ENCODE peak calls at places on chromosomes 13 and 19, in nine cellular contexts. S, T, R, A, F, U, L, O and I are unnamed samples.

GRCh38 chr19:7897289-7897688 is 6.4 kb upstream of the MAP2K7 start:
- DNase-seq in S (peak; percentile 67), T (no peak), R (no peak), A (no peak), F (no peak), U (no peak), L (no peak), O (no peak), I (no peak)

GRCh38 chr13:97446448-97446847 is 12.5 kb downstream of the RAP2A start:
- DNase-seq in S (no peak), T (no peak), R (no peak), A (no peak), F (no peak), U (no peak), L (no peak), O (no peak), I (no peak)

GRCh38 chr19:1265611-1266115 is 3.5 kb upstream of the CIRBP start:
- DNase-seq in S (peak; percentile 57), T (peak; percentile 87), R (peak; percentile 80), A (no peak), F (peak; percentile 66), U (peak; percentile 76), L (peak; percentile 67), O (peak; percentile 38), I (peak; percentile 82)

GRCh38 chr13:75399168-75399878 is 82.6 kb downstream of the TBC1D4 start:
- DNase-seq in S (no peak), T (no peak), R (no peak), A (no peak), F (peak; percentile 31), U (no peak), L (peak; percentile 28), O (no peak), I (no peak)

GRCh38 chr19:2270572-2271515 is 11.1 kb downstream of the PEAK3 start:
- DNase-seq in S (peak; percentile 87), T (peak; percentile 33), R (peak; percentile 84), A (peak; percentile 74), F (peak; percentile 89), U (peak; percentile 84), L (peak; percentile 69), O (peak; percentile 63), I (peak; percentile 91)

GRCh38 chr19:7348587-7349230 is at the start of gene ARHGEF18:
- DNase-seq in S (no peak), T (no peak), R (no peak), A (no peak), F (no peak), U (no peak), L (no peak), O (no peak), I (no peak)

GRCh38 chr13:33101835-33102234 is 85.6 kb downstream of the KL start:
- DNase-seq in S (no peak), T (no peak), R (peak; percentile 43), A (no peak), F (no peak), U (no peak), L (no peak), O (no peak), I (no peak)

GRCh38 chr13:50699874-50700663 is 143.4 kb downstream of the DLEU7 start:
- DNase-seq in S (no peak), T (no peak), R (no peak), A (peak; percentile 38), F (no peak), U (peak; percentile 29), L (no peak), O (peak; percentile 32), I (no peak)

GRCh38 chr13:113857531-113858195 is 6.2 kb downstream of the GAS6 start:
- DNase-seq in S (peak; percentile 23), T (no peak), R (no peak), A (peak; percentile 59), F (no peak), U (no peak), L (no peak), O (no peak), I (no peak)

GRCh38 chr13:109180905-109181425 is 551.6 kb downstream of the MYO16 start:
- DNase-seq in S (peak; percentile 67), T (no peak), R (peak; percentile 90), A (no peak), F (peak; percentile 68), U (peak; percentile 47), L (peak; percentile 86), O (no peak), I (peak; percentile 38)

GRCh38 chr19:29760752-29761502 is 45.9 kb upstream of the C19orf12 start:
- DNase-seq in S (no peak), T (no peak), R (no peak), A (no peak), F (no peak), U (no peak), L (no peak), O (no peak), I (no peak)

GRCh38 chr19:32863301-32863700 is 6.3 kb downstream of the SLC7A9 start:
- DNase-seq in S (no peak), T (no peak), R (no peak), A (no peak), F (no peak), U (no peak), L (no peak), O (no peak), I (no peak)

GRCh38 chr13:101941095-101941777 is 460.6 kb downstream of the FGF14 start:
- DNase-seq in S (peak; percentile 12), T (no peak), R (peak; percentile 2), A (no peak), F (peak; percentile 3), U (no peak), L (peak; percentile 11), O (no peak), I (no peak)

GRCh38 chr19:8504171-8504570 is 1.7 kb upstream of the PRAM1 start:
- DNase-seq in S (no peak), T (no peak), R (no peak), A (no peak), F (no peak), U (no peak), L (no peak), O (no peak), I (no peak)

GRCh38 chr19:15284896-15285295 is 47.4 kb downstream of the BRD4 start:
- DNase-seq in S (no peak), T (no peak), R (no peak), A (no peak), F (no peak), U (no peak), L (no peak), O (no peak), I (no peak)

GRCh38 chr13:107251321-107251720 is 683.4 kb upstream of the ARGLU1 start:
- DNase-seq in S (no peak), T (no peak), R (peak; percentile 40), A (no peak), F (no peak), U (no peak), L (no peak), O (no peak), I (no peak)

GRCh38 chr19:3607398-3608078 is 863 bp upstream of the TBXA2R start:
- DNase-seq in S (no peak), T (no peak), R (no peak), A (peak; percentile 66), F (peak; percentile 51), U (peak; percentile 60), L (no peak), O (peak; percentile 41), I (no peak)

GRCh38 chr19:41548954-41549688 is 26.8 kb upstream of the CEACAM21 start:
- DNase-seq in S (no peak), T (no peak), R (no peak), A (peak; percentile 48), F (no peak), U (no peak), L (no peak), O (peak; percentile 89), I (no peak)

GRCh38 chr19:46980756-46981155 is 38.9 kb upstream of the NPAS1 start:
- DNase-seq in S (no peak), T (no peak), R (no peak), A (no peak), F (no peak), U (no peak), L (no peak), O (no peak), I (no peak)

GRCh38 chr19:42294471-42295137 is 7.3 kb upstream of the PRR19 start:
- DNase-seq in S (no peak), T (no peak), R (no peak), A (no peak), F (no peak), U (no peak), L (no peak), O (no peak), I (no peak)

DNA sequence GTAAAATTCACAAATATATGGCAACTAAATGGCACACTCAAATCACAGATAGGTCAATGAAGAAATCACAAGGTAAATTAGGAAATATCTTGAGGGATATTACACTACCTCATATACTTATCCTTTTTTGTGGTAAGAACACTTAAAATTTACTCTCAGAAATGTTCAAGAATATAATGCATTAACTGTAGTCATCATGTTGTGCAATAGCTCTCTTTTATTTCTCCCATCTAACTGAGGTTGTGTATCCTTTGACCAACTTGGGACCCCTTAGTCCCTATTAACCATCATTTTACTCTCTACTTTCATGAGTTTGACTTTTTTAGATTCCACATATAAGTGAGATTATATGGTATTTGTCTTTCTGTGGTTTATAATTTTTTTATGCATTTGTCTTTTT is 52.6 kb downstream of the WTIP start:
- DNase-seq in S (no peak), T (no peak), R (no peak), A (no peak), F (no peak), U (no peak), L (no peak), O (no peak), I (no peak)
- H3K4me3 ChIP-seq in S (no peak overlapping the region), T (no peak overlapping the region), R (no peak overlapping the region), A (no peak overlapping the region), F (no peak overlapping the region), U (no peak overlapping the region), L (no peak overlapping the region), O (no peak overlapping the region), I (no peak overlapping the region)

GRCh38 chr13:77536358-77536757 is 852 bp downstream of the SCEL start:
- DNase-seq in S (peak; percentile 45), T (no peak), R (no peak), A (no peak), F (no peak), U (no peak), L (no peak), O (no peak), I (peak; percentile 13)
- H3K4me3 ChIP-seq in S (peak overlapping the region; percentile 50), T (no peak overlapping the region), R (no peak overlapping the region), A (no peak overlapping the region), F (no peak overlapping the region), U (no peak overlapping the region), L (no peak overlapping the region), O (no peak overlapping the region), I (no peak overlapping the region)

GRCh38 chr19:49680473-49681351 is 3.6 kb downstream of the PRMT1 start:
- DNase-seq in S (peak; percentile 83), T (no peak), R (peak; percentile 78), A (peak; percentile 99), F (peak; percentile 88), U (peak; percentile 80), L (peak; percentile 79), O (peak; percentile 89), I (peak; percentile 96)
- H3K4me3 ChIP-seq in S (no peak overlapping the region), T (peak overlapping the region; percentile 59), R (no peak overlapping the region), A (peak overlapping the region; percentile 38), F (no peak overlapping the region), U (peak overlapping the region; percentile 41), L (peak overlapping the region; percentile 20), O (no peak overlapping the region), I (no peak overlapping the region)

DNA sequence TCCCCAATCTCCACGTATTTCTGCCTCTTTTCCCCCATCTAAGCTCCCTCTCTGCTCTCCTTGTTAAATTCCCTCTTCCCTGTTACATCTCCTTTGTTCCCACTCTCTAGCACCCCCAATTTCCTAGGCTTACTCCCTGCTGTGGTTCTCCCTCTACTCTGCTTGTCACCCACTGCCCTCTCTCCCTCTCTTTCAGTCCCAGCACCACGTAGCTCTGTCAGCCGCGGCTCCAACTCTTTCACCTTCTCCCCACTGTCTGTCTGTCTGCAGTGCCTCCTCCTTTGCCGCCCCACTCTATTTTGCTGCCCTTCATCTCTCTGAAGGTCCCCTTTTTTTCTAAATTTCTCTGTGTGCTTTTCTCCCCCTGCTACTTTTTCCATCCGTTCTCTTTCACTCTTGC is 1.0 kb downstream of the ZNF841 start:
- DNase-seq in S (no peak), T (no peak), R (no peak), A (peak; percentile 1), F (no peak), U (no peak), L (no peak), O (no peak), I (peak; percentile 6)
- H3K4me3 ChIP-seq in S (peak overlapping the region; percentile 100), T (peak overlapping the region; percentile 83), R (peak overlapping the region; percentile 94), A (peak overlapping the region; percentile 70), F (peak overlapping the region; percentile 100), U (peak overlapping the region; percentile 95), L (peak overlapping the region; percentile 96), O (peak overlapping the region; percentile 94), I (peak overlapping the region; percentile 67)